ENCODE peak calls at places on chromosomes 1 and 21, in four cellular contexts. J, D, T and A are unnamed samples.
A peak's percentile ranks its signal among the peaks of the same experiment; 100 is the strongest.

GRCh38 chr1:154497026-154497806 is 4.8 kb upstream of the TDRD10 start:
- DNase-seq in J (peak; percentile 25), D (no peak), T (no peak), A (no peak)

GRCh38 chr1:33338495-33339211 is 17.8 kb upstream of the A3GALT2 start:
- DNase-seq in J (peak; percentile 97), D (peak; percentile 65), T (peak; percentile 89), A (peak; percentile 96)

GRCh38 chr1:89454845-89455521 is 69.6 kb upstream of the LRRC8B start:
- DNase-seq in J (peak; percentile 66), D (no peak), T (no peak), A (peak; percentile 61)

GRCh38 chr1:192489046-192489445 is 86.5 kb upstream of the RGS1 start:
- DNase-seq in J (no peak), D (peak; percentile 69), T (no peak), A (no peak)

GRCh38 chr1:73903092-73903491 is 294.9 kb downstream of the LRRIQ3 start:
- DNase-seq in J (no peak), D (no peak), T (no peak), A (no peak)

GRCh38 chr1:51285055-51285454 is 45.3 kb downstream of the TTC39A start:
- DNase-seq in J (no peak), D (no peak), T (no peak), A (no peak)

GRCh38 chr1:221256773-221257172 is 377.5 kb downstream of the HLX start:
- DNase-seq in J (no peak), D (no peak), T (no peak), A (no peak)

GRCh38 chr1:28243685-28244439 is 7.9 kb downstream of the ATP5IF1 start:
- DNase-seq in J (peak; percentile 39), D (no peak), T (no peak), A (peak; percentile 41)

GRCh38 chr1:118185083-118185899 is at the start of gene SPAG17:
- DNase-seq in J (peak; percentile 61), D (no peak), T (no peak), A (no peak)

GRCh38 chr1:171801395-171801990 is 20.0 kb downstream of the METTL13 start:
- DNase-seq in J (peak; percentile 64), D (no peak), T (no peak), A (peak; percentile 73)

GRCh38 chr1:65527211-65527610 is 106.7 kb downstream of the LEPR start:
- DNase-seq in J (peak; percentile 56), D (peak; percentile 58), T (no peak), A (peak; percentile 45)

GRCh38 chr1:44221793-44222192 is 8.5 kb downstream of the DMAP1 start:
- DNase-seq in J (no peak), D (no peak), T (no peak), A (no peak)

GRCh38 chr1:72837781-72838180 is 555.4 kb upstream of the NEGR1 start:
- DNase-seq in J (no peak), D (no peak), T (no peak), A (peak; percentile 45)

GRCh38 chr1:99170516-99170915 is 93.8 kb upstream of the PLPPR4 start:
- DNase-seq in J (peak; percentile 6), D (peak; percentile 10), T (no peak), A (peak; percentile 34)

GRCh38 chr1:18923721-18924610 is 21.6 kb upstream of the ALDH4A1 start:
- DNase-seq in J (peak; percentile 52), D (no peak), T (no peak), A (peak; percentile 19)

GRCh38 chr1:201896951-201897391 is 8.3 kb downstream of the SHISA4 start:
- DNase-seq in J (no peak), D (no peak), T (peak; percentile 93), A (peak; percentile 54)

GRCh38 chr1:37574834-37575479 is 18.2 kb downstream of the DNALI1 start:
- DNase-seq in J (peak; percentile 54), D (peak; percentile 70), T (no peak), A (no peak)

GRCh38 chr21:36696390-36696639 is 2.6 kb upstream of the SIM2 start:
- DNase-seq in J (no peak), D (no peak), T (no peak), A (no peak)

GRCh38 chr1:206540044-206540758 is 32.9 kb downstream of the RASSF5 start:
- DNase-seq in J (no peak), D (no peak), T (no peak), A (no peak)

GRCh38 chr1:169070547-169070946 is 35.9 kb upstream of the ATP1B1 start:
- DNase-seq in J (no peak), D (no peak), T (no peak), A (no peak)

GRCh38 chr1:41394405-41394804 is 33.2 kb downstream of the FOXO6 start:
- DNase-seq in J (no peak), D (no peak), T (no peak), A (no peak)

GRCh38 chr1:194024659-194025058 is 838.2 kb upstream of the B3GALT2 start:
- DNase-seq in J (peak; percentile 98), D (no peak), T (no peak), A (peak; percentile 81)

DNA sequence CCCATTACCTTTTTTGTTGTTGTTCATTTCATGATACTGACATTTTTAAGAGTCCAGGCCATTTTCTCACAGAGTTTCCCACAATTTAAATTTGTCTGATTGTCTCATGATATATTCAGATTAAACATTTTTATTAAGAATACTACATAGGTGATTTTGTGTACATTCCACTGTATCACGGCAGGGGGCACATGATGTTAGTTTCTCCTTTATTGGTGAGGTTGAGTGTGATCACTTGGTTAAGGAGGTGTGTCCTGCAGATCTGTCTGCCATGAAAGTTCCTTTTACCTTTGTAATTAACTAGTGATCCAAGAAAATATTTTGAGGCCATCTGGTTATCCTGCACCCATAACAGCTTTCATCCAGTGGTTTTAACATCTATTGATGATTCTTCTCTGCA is 11.8 kb downstream of the RTCA start:
- DNase-seq in J (no peak), D (no peak), T (no peak), A (peak; percentile 38)
- TF ChIP-seq CTCF in J (no peak), D (no peak), T (no peak), A (no peak)

DNA sequence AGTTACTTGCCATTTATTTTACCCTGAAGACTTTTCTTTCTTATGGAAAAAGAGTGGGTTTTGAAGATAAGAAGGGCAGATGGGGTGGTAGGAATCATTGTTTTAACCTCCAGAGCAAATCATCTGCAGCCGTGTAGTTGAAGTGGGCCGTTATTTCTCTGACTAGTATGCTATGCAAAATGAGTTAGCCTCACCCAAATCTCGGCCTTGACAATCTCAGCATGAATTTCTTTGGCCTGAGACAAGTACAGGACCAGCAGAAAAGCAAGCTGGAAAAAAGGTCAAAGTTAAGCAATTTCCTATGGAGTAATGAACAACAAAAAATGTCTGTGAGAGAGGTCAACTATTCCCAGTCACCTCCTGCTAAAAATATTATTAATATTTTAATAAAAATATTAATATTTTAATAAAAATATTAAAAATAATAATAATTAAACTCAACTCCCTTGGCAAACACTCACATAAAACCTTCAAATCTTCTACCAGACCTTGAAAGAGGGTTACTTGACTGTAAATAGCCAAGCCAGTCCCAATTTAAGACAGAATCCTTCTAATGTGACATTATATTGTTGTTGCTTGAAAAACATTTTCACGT is 6.8 kb upstream of the TEKT2 start:
- DNase-seq in J (peak; percentile 32), D (no peak), T (no peak), A (no peak)
- TF ChIP-seq CTCF in J (no peak), D (no peak), T (no peak), A (no peak)

GRCh38 chr1:116372651-116373444 is at the start of gene ATP1A1:
- DNase-seq in J (peak; percentile 94), D (peak; percentile 47), T (peak; percentile 98), A (peak; percentile 93)
- TF ChIP-seq CTCF in J (no peak), D (peak; percentile 25), T (no peak), A (no peak)

GRCh38 chr1:110212165-110213142 is 2.3 kb downstream of the KCNC4 start:
- DNase-seq in J (peak; percentile 56), D (no peak), T (no peak), A (no peak)
- TF ChIP-seq CTCF in J (no peak), D (no peak), T (no peak), A (no peak)

GRCh38 chr1:77282187-77282865 is 507 bp downstream of the AK5 start:
- DNase-seq in J (peak; percentile 41), D (no peak), T (no peak), A (peak; percentile 30)
- TF ChIP-seq CTCF in J (no peak), D (no peak), T (no peak), A (no peak)

DNA sequence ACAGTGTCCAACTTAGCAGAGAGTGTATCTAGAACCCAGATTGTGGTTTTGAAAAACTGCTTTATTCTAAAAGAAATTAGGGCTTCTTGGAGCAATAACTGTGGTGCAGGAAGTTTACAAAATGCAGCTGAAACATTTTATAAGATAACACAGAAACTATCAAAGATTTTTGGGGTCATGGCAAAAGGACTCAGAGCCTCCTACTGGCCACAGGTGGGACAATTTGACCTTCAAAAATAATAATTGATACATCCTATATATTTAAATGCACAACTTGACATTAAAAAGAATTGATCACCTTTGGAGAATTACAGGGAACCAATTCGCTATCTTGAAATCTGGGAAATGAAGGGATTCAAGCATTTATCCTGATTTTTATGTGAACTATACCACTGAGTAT is 235.2 kb downstream of the RPS6KC1 start:
- DNase-seq in J (no peak), D (no peak), T (no peak), A (peak; percentile 21)
- TF ChIP-seq CTCF in J (peak; percentile 35), D (no peak), T (no peak), A (peak; percentile 11)

GRCh38 chr1:91402023-91402422 is 2.6 kb downstream of the HFM1 start:
- DNase-seq in J (peak; percentile 44), D (no peak), T (no peak), A (peak; percentile 39)

GRCh38 chr1:91406773-91407389 is 2.2 kb upstream of the HFM1 start:
- DNase-seq in J (peak; percentile 28), D (no peak), T (no peak), A (peak; percentile 43)

GRCh38 chr1:91400133-91400725 is 4.4 kb downstream of the HFM1 start:
- DNase-seq in J (peak; percentile 32), D (no peak), T (no peak), A (peak; percentile 13)

GRCh38 chr1:91404151-91405012 is at the start of gene HFM1:
- DNase-seq in J (peak; percentile 74), D (no peak), T (peak; percentile 92), A (no peak)
- TF ChIP-seq CTCF in J (no peak), D (no peak), T (no peak), A (no peak)

GRCh38 chr1:233971753-233972152 is 67.3 kb downstream of the SLC35F3 start:
- DNase-seq in J (no peak), D (no peak), T (no peak), A (no peak)

GRCh38 chr1:233972563-233972950 is 68.1 kb downstream of the SLC35F3 start:
- DNase-seq in J (no peak), D (no peak), T (no peak), A (no peak)

GRCh38 chr1:233975486-233975885 is 71.0 kb downstream of the SLC35F3 start:
- DNase-seq in J (no peak), D (no peak), T (no peak), A (no peak)

GRCh38 chr1:233972951-233973635 is 68.6 kb downstream of the SLC35F3 start:
- DNase-seq in J (no peak), D (no peak), T (no peak), A (peak; percentile 43)
- TF ChIP-seq CTCF in J (no peak), D (no peak), T (no peak), A (no peak)

GRCh38 chr1:178693368-178693767 is 31.7 kb upstream of the RALGPS2 start:
- DNase-seq in J (no peak), D (no peak), T (no peak), A (no peak)
- TF ChIP-seq CTCF in J (no peak), D (peak; percentile 24), T (no peak), A (no peak)